ENCODE peak calls at places on chromosomes 16 and 17, in nine cellular contexts. One of them, this sample, is unnamed.

GRCh38 chr17:72387487-72387886 is 266.7 kb downstream of the SOX9 start:
- DNase-seq in cardiac muscle cell: peak
- DNase-seq in fibroblast of lung: peak
- DNase-seq in epithelial cell of esophagus: peak
- DNase-seq in ovary: no peak
- DNase-seq in left ventricle myocardium inferior: no peak
- DNase-seq in GM06990: no peak
- DNase-seq in IMR-90: peak
- DNase-seq in coronary artery: no peak
- DNase-seq in this sample: no peak

GRCh38 chr17:80123791-80124190 is 22.4 kb downstream of the GAA start:
- DNase-seq in epithelial cell of esophagus: peak
- DNase-seq in ovary: no peak
- DNase-seq in fibroblast of lung: peak
- DNase-seq in IMR-90: peak
- DNase-seq in cardiac muscle cell: peak
- DNase-seq in coronary artery: no peak
- DNase-seq in GM06990: no peak
- DNase-seq in left ventricle myocardium inferior: no peak
- DNase-seq in this sample: peak

GRCh38 chr17:83065660-83066542 is 13.5 kb upstream of the METRNL start:
- DNase-seq in epithelial cell of esophagus: no peak
- DNase-seq in ovary: peak
- DNase-seq in fibroblast of lung: no peak
- DNase-seq in coronary artery: peak
- DNase-seq in cardiac muscle cell: no peak
- DNase-seq in GM06990: no peak
- DNase-seq in IMR-90: no peak
- DNase-seq in left ventricle myocardium inferior: peak
- DNase-seq in this sample: no peak

GRCh38 chr17:78873519-78874340 is 29.3 kb downstream of the CEP295NL start:
- DNase-seq in coronary artery: no peak
- DNase-seq in ovary: no peak
- DNase-seq in epithelial cell of esophagus: peak
- DNase-seq in cardiac muscle cell: no peak
- DNase-seq in fibroblast of lung: peak
- DNase-seq in IMR-90: peak
- DNase-seq in GM06990: no peak
- DNase-seq in left ventricle myocardium inferior: peak
- DNase-seq in this sample: peak

GRCh38 chr16:19396555-19397011 is 21.1 kb upstream of the TMC5 start:
- DNase-seq in left ventricle myocardium inferior: no peak
- DNase-seq in epithelial cell of esophagus: peak
- DNase-seq in fibroblast of lung: no peak
- DNase-seq in GM06990: no peak
- DNase-seq in IMR-90: no peak
- DNase-seq in ovary: no peak
- DNase-seq in coronary artery: no peak
- DNase-seq in cardiac muscle cell: no peak
- DNase-seq in this sample: peak

GRCh38 chr17:78673395-78673794 is 96.2 kb upstream of the DNAH17 start:
- DNase-seq in fibroblast of lung: no peak
- DNase-seq in IMR-90: no peak
- DNase-seq in coronary artery: peak
- DNase-seq in cardiac muscle cell: no peak
- DNase-seq in ovary: no peak
- DNase-seq in left ventricle myocardium inferior: no peak
- DNase-seq in GM06990: no peak
- DNase-seq in epithelial cell of esophagus: no peak
- DNase-seq in this sample: no peak

GRCh38 chr17:64635647-64636305 is 26.3 kb downstream of the SMURF2 start:
- DNase-seq in GM06990: peak
- DNase-seq in fibroblast of lung: peak
- DNase-seq in IMR-90: peak
- DNase-seq in epithelial cell of esophagus: peak
- DNase-seq in cardiac muscle cell: peak
- DNase-seq in coronary artery: no peak
- DNase-seq in left ventricle myocardium inferior: no peak
- DNase-seq in ovary: no peak
- DNase-seq in this sample: peak

GRCh38 chr16:89723279-89724250 is 2.2 kb downstream of the ZNF276 start:
- DNase-seq in fibroblast of lung: peak
- DNase-seq in coronary artery: no peak
- DNase-seq in cardiac muscle cell: peak
- DNase-seq in left ventricle myocardium inferior: peak
- DNase-seq in GM06990: no peak
- DNase-seq in IMR-90: peak
- DNase-seq in ovary: peak
- DNase-seq in epithelial cell of esophagus: peak
- DNase-seq in this sample: no peak

GRCh38 chr17:58324409-58325288 is 3.9 kb downstream of the TSPOAP1 start:
- DNase-seq in epithelial cell of esophagus: peak
- DNase-seq in fibroblast of lung: no peak
- DNase-seq in IMR-90: peak
- DNase-seq in ovary: peak
- DNase-seq in coronary artery: no peak
- DNase-seq in GM06990: peak
- DNase-seq in cardiac muscle cell: peak
- DNase-seq in left ventricle myocardium inferior: no peak
- DNase-seq in this sample: no peak

GRCh38 chr17:1943432-1943802 is 81.7 kb downstream of the RTN4RL1 start:
- DNase-seq in cardiac muscle cell: no peak
- DNase-seq in epithelial cell of esophagus: no peak
- DNase-seq in left ventricle myocardium inferior: no peak
- DNase-seq in coronary artery: peak
- DNase-seq in IMR-90: no peak
- DNase-seq in GM06990: no peak
- DNase-seq in ovary: no peak
- DNase-seq in fibroblast of lung: no peak
- DNase-seq in this sample: no peak

GRCh38 chr17:51828901-51829300 is 329.6 kb downstream of the CA10 start:
- DNase-seq in epithelial cell of esophagus: no peak
- DNase-seq in cardiac muscle cell: no peak
- DNase-seq in coronary artery: no peak
- DNase-seq in left ventricle myocardium inferior: no peak
- DNase-seq in ovary: no peak
- DNase-seq in GM06990: no peak
- DNase-seq in fibroblast of lung: no peak
- DNase-seq in IMR-90: no peak
- DNase-seq in this sample: no peak

GRCh38 chr16:69107311-69107962 is 2.0 kb downstream of the HAS3 start:
- DNase-seq in epithelial cell of esophagus: peak
- DNase-seq in ovary: no peak
- DNase-seq in left ventricle myocardium inferior: peak
- DNase-seq in GM06990: no peak
- DNase-seq in IMR-90: no peak
- DNase-seq in cardiac muscle cell: no peak
- DNase-seq in coronary artery: no peak
- DNase-seq in fibroblast of lung: peak
- DNase-seq in this sample: no peak

GRCh38 chr17:8503368-8503767 is 67.7 kb downstream of the NDEL1 start:
- DNase-seq in ovary: no peak
- DNase-seq in epithelial cell of esophagus: no peak
- DNase-seq in IMR-90: no peak
- DNase-seq in fibroblast of lung: no peak
- DNase-seq in GM06990: no peak
- DNase-seq in left ventricle myocardium inferior: peak
- DNase-seq in cardiac muscle cell: peak
- DNase-seq in coronary artery: no peak
- DNase-seq in this sample: no peak

GRCh38 chr17:79974786-79975497 is 60.7 kb downstream of the TBC1D16 start:
- DNase-seq in ovary: no peak
- DNase-seq in cardiac muscle cell: no peak
- DNase-seq in coronary artery: peak
- DNase-seq in fibroblast of lung: no peak
- DNase-seq in GM06990: no peak
- DNase-seq in epithelial cell of esophagus: no peak
- DNase-seq in IMR-90: no peak
- DNase-seq in left ventricle myocardium inferior: no peak
- DNase-seq in this sample: no peak

GRCh38 chr17:45336390-45337182 is 19.8 kb upstream of the MAP3K14 start:
- DNase-seq in GM06990: no peak
- DNase-seq in fibroblast of lung: no peak
- DNase-seq in coronary artery: peak
- DNase-seq in cardiac muscle cell: no peak
- DNase-seq in epithelial cell of esophagus: no peak
- DNase-seq in ovary: no peak
- DNase-seq in left ventricle myocardium inferior: no peak
- DNase-seq in IMR-90: no peak
- DNase-seq in this sample: no peak

GRCh38 chr16:85627835-85628556 is 14.9 kb downstream of the GSE1 start:
- DNase-seq in GM06990: no peak
- DNase-seq in epithelial cell of esophagus: no peak
- DNase-seq in IMR-90: no peak
- DNase-seq in left ventricle myocardium inferior: peak
- DNase-seq in coronary artery: no peak
- DNase-seq in cardiac muscle cell: no peak
- DNase-seq in fibroblast of lung: no peak
- DNase-seq in ovary: no peak
- DNase-seq in this sample: no peak

GRCh38 chr16:85629853-85630252 is 16.7 kb downstream of the GSE1 start:
- DNase-seq in coronary artery: no peak
- DNase-seq in ovary: no peak
- DNase-seq in GM06990: no peak
- DNase-seq in IMR-90: no peak
- DNase-seq in left ventricle myocardium inferior: no peak
- DNase-seq in epithelial cell of esophagus: no peak
- DNase-seq in fibroblast of lung: no peak
- DNase-seq in cardiac muscle cell: no peak
- DNase-seq in this sample: no peak

GRCh38 chr16:85629326-85629725 is 16.2 kb downstream of the GSE1 start:
- DNase-seq in left ventricle myocardium inferior: peak
- DNase-seq in fibroblast of lung: no peak
- DNase-seq in IMR-90: no peak
- DNase-seq in epithelial cell of esophagus: no peak
- DNase-seq in ovary: no peak
- DNase-seq in GM06990: no peak
- DNase-seq in coronary artery: no peak
- DNase-seq in cardiac muscle cell: no peak
- DNase-seq in this sample: no peak

GRCh38 chr16:85627102-85627834 is 14.1 kb downstream of the GSE1 start:
- DNase-seq in epithelial cell of esophagus: no peak
- DNase-seq in left ventricle myocardium inferior: no peak
- DNase-seq in GM06990: no peak
- DNase-seq in cardiac muscle cell: no peak
- DNase-seq in fibroblast of lung: no peak
- DNase-seq in ovary: no peak
- DNase-seq in coronary artery: no peak
- DNase-seq in IMR-90: no peak
- DNase-seq in this sample: no peak

GRCh38 chr16:85628651-85629050 is 15.5 kb downstream of the GSE1 start:
- DNase-seq in left ventricle myocardium inferior: no peak
- DNase-seq in fibroblast of lung: no peak
- DNase-seq in epithelial cell of esophagus: no peak
- DNase-seq in ovary: no peak
- DNase-seq in GM06990: no peak
- DNase-seq in IMR-90: no peak
- DNase-seq in coronary artery: no peak
- DNase-seq in cardiac muscle cell: no peak
- DNase-seq in this sample: no peak
- TF ChIP-seq CTCF in left ventricle myocardium inferior: no peak
- TF ChIP-seq CTCF in fibroblast of lung: no peak
- TF ChIP-seq CTCF in epithelial cell of esophagus: no peak
- TF ChIP-seq CTCF in ovary: no peak
- TF ChIP-seq CTCF in GM06990: no peak
- TF ChIP-seq CTCF in IMR-90: no peak
- TF ChIP-seq CTCF in coronary artery: no peak
- TF ChIP-seq CTCF in cardiac muscle cell: no peak
- TF ChIP-seq CTCF in this sample: no peak

GRCh38 chr17:32876414-32877163 is at the start of gene MYO1D:
- DNase-seq in IMR-90: no peak
- DNase-seq in fibroblast of lung: no peak
- DNase-seq in cardiac muscle cell: no peak
- DNase-seq in coronary artery: peak
- DNase-seq in left ventricle myocardium inferior: peak
- DNase-seq in ovary: peak
- DNase-seq in epithelial cell of esophagus: peak
- DNase-seq in GM06990: peak
- DNase-seq in this sample: peak
- TF ChIP-seq CTCF in IMR-90: no peak
- TF ChIP-seq CTCF in fibroblast of lung: no peak
- TF ChIP-seq CTCF in cardiac muscle cell: peak
- TF ChIP-seq CTCF in coronary artery: no peak
- TF ChIP-seq CTCF in left ventricle myocardium inferior: peak
- TF ChIP-seq CTCF in ovary: peak
- TF ChIP-seq CTCF in epithelial cell of esophagus: no peak
- TF ChIP-seq CTCF in GM06990: peak
- TF ChIP-seq CTCF in this sample: peak

DNA sequence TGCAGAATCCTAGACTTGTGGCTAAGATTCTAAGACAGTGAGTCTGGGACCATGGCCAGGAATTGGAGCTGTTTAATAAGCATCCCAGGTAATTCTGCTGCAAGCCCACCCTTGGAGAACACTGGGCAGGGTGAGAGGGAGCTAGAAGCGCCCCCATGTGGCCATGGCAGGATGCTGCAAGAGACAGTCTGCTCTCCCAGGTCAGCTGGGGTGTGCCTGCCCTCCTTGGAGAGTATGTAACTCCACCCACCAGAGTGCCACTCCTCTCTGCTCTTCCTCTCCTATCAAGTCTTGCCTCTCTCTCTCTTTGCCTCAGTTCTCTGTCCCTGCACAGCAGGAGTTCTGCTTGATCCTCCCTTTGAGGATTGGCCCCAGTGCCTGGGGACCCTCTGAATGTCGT is 14.9 kb downstream of the RCVRN start:
- DNase-seq in IMR-90: no peak
- DNase-seq in coronary artery: no peak
- DNase-seq in left ventricle myocardium inferior: no peak
- DNase-seq in cardiac muscle cell: peak
- DNase-seq in fibroblast of lung: no peak
- DNase-seq in GM06990: no peak
- DNase-seq in ovary: no peak
- DNase-seq in epithelial cell of esophagus: peak
- DNase-seq in this sample: no peak
- TF ChIP-seq CTCF in IMR-90: peak
- TF ChIP-seq CTCF in coronary artery: no peak
- TF ChIP-seq CTCF in left ventricle myocardium inferior: peak
- TF ChIP-seq CTCF in cardiac muscle cell: peak
- TF ChIP-seq CTCF in fibroblast of lung: peak
- TF ChIP-seq CTCF in GM06990: peak
- TF ChIP-seq CTCF in ovary: no peak
- TF ChIP-seq CTCF in epithelial cell of esophagus: no peak
- TF ChIP-seq CTCF in this sample: peak

DNA sequence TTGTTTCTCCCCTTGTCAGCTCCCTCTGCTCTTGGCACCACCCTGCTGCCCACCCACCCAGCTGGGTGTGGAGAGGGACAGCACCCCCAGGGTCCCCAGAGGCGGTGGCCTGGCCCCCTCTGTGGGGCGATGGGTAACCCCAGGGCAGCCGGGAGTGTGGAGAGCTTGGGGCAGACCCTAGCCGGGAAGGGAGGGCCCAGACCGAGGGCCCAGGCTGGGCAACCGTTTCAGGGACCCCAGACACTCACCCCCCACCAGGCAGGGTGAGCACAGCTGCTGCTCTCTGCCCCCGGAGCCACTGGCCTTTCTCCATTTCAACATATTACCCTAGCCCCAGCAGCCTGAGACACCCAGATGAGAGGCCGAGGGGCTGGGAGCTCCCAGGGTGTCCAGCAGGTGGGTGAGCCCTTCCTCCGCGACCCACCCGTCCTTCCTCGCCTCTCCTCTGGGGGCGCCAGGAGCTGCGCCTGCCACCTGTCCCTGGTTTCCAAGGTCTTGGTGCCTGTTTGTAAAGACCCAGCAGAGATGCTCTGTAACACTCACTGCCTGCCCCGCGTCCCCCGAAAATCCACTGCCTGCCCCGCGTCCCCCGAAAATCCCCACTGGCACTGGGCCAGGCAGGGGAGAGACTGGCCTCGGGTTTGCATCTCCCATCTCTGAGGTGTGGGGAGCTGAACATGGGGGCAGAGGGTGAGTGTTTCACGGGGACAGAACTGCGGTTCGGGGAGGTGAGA is 45.4 kb downstream of the BAHCC1 start:
- DNase-seq in epithelial cell of esophagus: no peak
- DNase-seq in IMR-90: no peak
- DNase-seq in ovary: no peak
- DNase-seq in GM06990: peak
- DNase-seq in coronary artery: no peak
- DNase-seq in fibroblast of lung: no peak
- DNase-seq in cardiac muscle cell: no peak
- DNase-seq in left ventricle myocardium inferior: no peak
- DNase-seq in this sample: no peak
- TF ChIP-seq CTCF in epithelial cell of esophagus: peak
- TF ChIP-seq CTCF in IMR-90: peak
- TF ChIP-seq CTCF in ovary: no peak
- TF ChIP-seq CTCF in GM06990: peak
- TF ChIP-seq CTCF in coronary artery: no peak
- TF ChIP-seq CTCF in fibroblast of lung: peak
- TF ChIP-seq CTCF in cardiac muscle cell: peak
- TF ChIP-seq CTCF in left ventricle myocardium inferior: peak
- TF ChIP-seq CTCF in this sample: peak